ENCODE peak calls at places on chromosome 17, in four cellular contexts. One of them, this sample, is unnamed.
A peak's percentile ranks its signal among the peaks of the same experiment; 100 is the strongest.

GRCh38 chr17:322006-322780 is 30.4 kb downstream of the RPH3AL start:
- DNase-seq in A549: no peak
- DNase-seq in HepG2: no peak
- DNase-seq in GM12878: no peak
- DNase-seq in this sample: no peak

GRCh38 chr17:42051013-42051400 is 606 bp upstream of the C17orf113 start:
- DNase-seq in A549: no peak
- DNase-seq in HepG2: no peak
- DNase-seq in GM12878: no peak
- DNase-seq in this sample: no peak

GRCh38 chr17:21041753-21042433 is 918 bp downstream of the USP22 start:
- DNase-seq in A549: peak; percentile 87
- DNase-seq in HepG2: peak; percentile 71
- DNase-seq in GM12878: no peak
- DNase-seq in this sample: peak; percentile 89

GRCh38 chr17:6548578-6549330 is 7.6 kb downstream of the PITPNM3 start:
- DNase-seq in A549: no peak
- DNase-seq in HepG2: peak; percentile 53
- DNase-seq in GM12878: peak; percentile 28
- DNase-seq in this sample: no peak

GRCh38 chr17:68461122-68461539 is 3.8 kb upstream of the WIPI1 start:
- DNase-seq in A549: no peak
- DNase-seq in HepG2: no peak
- DNase-seq in GM12878: no peak
- DNase-seq in this sample: no peak

GRCh38 chr17:66712453-66712852 is 122.5 kb upstream of the CACNG5 start:
- DNase-seq in A549: peak; percentile 58
- DNase-seq in HepG2: no peak
- DNase-seq in GM12878: no peak
- DNase-seq in this sample: no peak

GRCh38 chr17:67194134-67194533 is 50.9 kb downstream of the HELZ start:
- DNase-seq in A549: peak; percentile 70
- DNase-seq in HepG2: peak; percentile 50
- DNase-seq in GM12878: no peak
- DNase-seq in this sample: peak; percentile 9

GRCh38 chr17:77423589-77424451 is 283.1 kb downstream of the SEC14L1 start:
- DNase-seq in A549: peak; percentile 68
- DNase-seq in HepG2: no peak
- DNase-seq in GM12878: no peak
- DNase-seq in this sample: no peak

GRCh38 chr17:49104511-49105074 is 28.0 kb upstream of the B4GALNT2 start:
- DNase-seq in A549: no peak
- DNase-seq in HepG2: no peak
- DNase-seq in GM12878: no peak
- DNase-seq in this sample: no peak

GRCh38 chr17:19958023-19958422 is 19.6 kb downstream of the AKAP10 start:
- DNase-seq in A549: peak; percentile 89
- DNase-seq in HepG2: peak; percentile 31
- DNase-seq in GM12878: no peak
- DNase-seq in this sample: peak; percentile 64

GRCh38 chr17:50615818-50616217 is 18.9 kb upstream of the ABCC3 start:
- DNase-seq in A549: no peak
- DNase-seq in HepG2: no peak
- DNase-seq in GM12878: no peak
- DNase-seq in this sample: no peak

GRCh38 chr17:74862108-74862901 is 2.6 kb upstream of the GRIN2C start:
- DNase-seq in A549: peak; percentile 68
- DNase-seq in HepG2: peak; percentile 59
- DNase-seq in GM12878: no peak
- DNase-seq in this sample: peak; percentile 90

GRCh38 chr17:42632949-42633444 is 23.5 kb downstream of the TUBG1 start:
- DNase-seq in A549: no peak
- DNase-seq in HepG2: no peak
- DNase-seq in GM12878: no peak
- DNase-seq in this sample: no peak

GRCh38 chr17:556431-556995 is 158.1 kb downstream of the VPS53 start:
- DNase-seq in A549: no peak
- DNase-seq in HepG2: no peak
- DNase-seq in GM12878: no peak
- DNase-seq in this sample: peak; percentile 43

GRCh38 chr17:74481621-74482020 is 15.2 kb downstream of the CD300A start:
- DNase-seq in A549: no peak
- DNase-seq in HepG2: no peak
- DNase-seq in GM12878: no peak
- DNase-seq in this sample: no peak

GRCh38 chr17:43020789-43021738 is 1.1 kb downstream of the VAT1 start:
- DNase-seq in A549: peak; percentile 70
- DNase-seq in HepG2: peak; percentile 63
- DNase-seq in GM12878: no peak
- DNase-seq in this sample: peak; percentile 75

GRCh38 chr17:50149425-50150353 is 788 bp downstream of the PPP1R9B start:
- DNase-seq in A549: peak; percentile 76
- DNase-seq in HepG2: no peak
- DNase-seq in GM12878: no peak
- DNase-seq in this sample: peak; percentile 78

GRCh38 chr17:49193513-49194296 is 16.7 kb downstream of the GNGT2 start:
- DNase-seq in A549: peak; percentile 84
- DNase-seq in HepG2: no peak
- DNase-seq in GM12878: peak; percentile 98
- DNase-seq in this sample: peak; percentile 82

GRCh38 chr17:67686246-67686645 is 31.5 kb upstream of the NOL11 start:
- DNase-seq in A549: no peak
- DNase-seq in HepG2: no peak
- DNase-seq in GM12878: no peak
- DNase-seq in this sample: no peak

GRCh38 chr17:68910256-68910705 is 44.9 kb downstream of the ABCA8 start:
- DNase-seq in A549: no peak
- DNase-seq in HepG2: no peak
- DNase-seq in GM12878: no peak
- DNase-seq in this sample: peak; percentile 5

GRCh38 chr17:53353919-53354351 is 468.8 kb upstream of the KIF2B start:
- DNase-seq in A549: no peak
- DNase-seq in HepG2: no peak
- DNase-seq in GM12878: no peak
- DNase-seq in this sample: peak; percentile 1

GRCh38 chr17:45353047-45353446 is 36.2 kb upstream of the MAP3K14 start:
- DNase-seq in A549: no peak
- DNase-seq in HepG2: no peak
- DNase-seq in GM12878: peak; percentile 79
- DNase-seq in this sample: no peak

GRCh38 chr17:9979463-9979995 is 74.5 kb upstream of the RCVRN start:
- DNase-seq in A549: peak; percentile 51
- DNase-seq in HepG2: no peak
- DNase-seq in GM12878: no peak
- DNase-seq in this sample: no peak

GRCh38 chr17:28405632-28406477 is at the start of gene SLC46A1:
- DNase-seq in A549: peak; percentile 61
- DNase-seq in HepG2: peak; percentile 28
- DNase-seq in GM12878: no peak
- DNase-seq in this sample: peak; percentile 85

GRCh38 chr17:45782889-45783592 is 1.1 kb upstream of the CRHR1 start:
- DNase-seq in A549: peak; percentile 58
- DNase-seq in HepG2: no peak
- DNase-seq in GM12878: no peak
- DNase-seq in this sample: peak; percentile 80

GRCh38 chr17:73759324-73760185 is 115.3 kb upstream of the SDK2 start:
- DNase-seq in A549: no peak
- DNase-seq in HepG2: no peak
- DNase-seq in GM12878: no peak
- DNase-seq in this sample: no peak

GRCh38 chr17:41750866-41751265 is 16.4 kb upstream of the HAP1 start:
- DNase-seq in A549: no peak
- DNase-seq in HepG2: no peak
- DNase-seq in GM12878: no peak
- DNase-seq in this sample: no peak

GRCh38 chr17:44807817-44808155 is 22.3 kb downstream of the GJC1 start:
- DNase-seq in A549: no peak
- DNase-seq in HepG2: no peak
- DNase-seq in GM12878: no peak
- DNase-seq in this sample: no peak

GRCh38 chr17:72890711-72891110 is 201.8 kb downstream of the SLC39A11 start:
- DNase-seq in A549: peak; percentile 25
- DNase-seq in HepG2: no peak
- DNase-seq in GM12878: no peak
- DNase-seq in this sample: no peak

GRCh38 chr17:13952252-13952721 is 117.0 kb upstream of the COX10 start:
- DNase-seq in A549: no peak
- DNase-seq in HepG2: peak; percentile 87
- DNase-seq in GM12878: no peak
- DNase-seq in this sample: no peak

GRCh38 chr17:59493867-59494266 is 71.5 kb upstream of the DHX40 start:
- DNase-seq in A549: peak; percentile 17
- DNase-seq in HepG2: no peak
- DNase-seq in GM12878: no peak
- DNase-seq in this sample: peak; percentile 26

GRCh38 chr17:64326420-64327054 is 63.5 kb upstream of the TEX2 start:
- DNase-seq in A549: peak; percentile 38
- DNase-seq in HepG2: peak; percentile 63
- DNase-seq in GM12878: no peak
- DNase-seq in this sample: no peak

GRCh38 chr17:10447035-10447931 is 22.1 kb downstream of the MYH4 start:
- DNase-seq in A549: peak; percentile 5
- DNase-seq in HepG2: peak; percentile 98
- DNase-seq in GM12878: no peak
- DNase-seq in this sample: no peak

GRCh38 chr17:35189291-35189690 is 4.9 kb downstream of the SLC35G3 start:
- DNase-seq in A549: no peak
- DNase-seq in HepG2: no peak
- DNase-seq in GM12878: no peak
- DNase-seq in this sample: no peak
- TF ChIP-seq JUNB in A549: no peak
- TF ChIP-seq JUNB in HepG2: no peak
- TF ChIP-seq JUNB in GM12878: no peak
- TF ChIP-seq JUNB in this sample: no peak

GRCh38 chr17:79785900-79786810 is 8.2 kb downstream of the CBX2 start:
- DNase-seq in A549: no peak
- DNase-seq in HepG2: no peak
- DNase-seq in GM12878: no peak
- DNase-seq in this sample: peak; percentile 43

GRCh38 chr17:79786930-79787643 is 9.1 kb downstream of the CBX2 start:
- DNase-seq in A549: no peak
- DNase-seq in HepG2: no peak
- DNase-seq in GM12878: no peak
- DNase-seq in this sample: no peak

GRCh38 chr17:79783891-79784290 is 5.9 kb downstream of the CBX2 start:
- DNase-seq in A549: no peak
- DNase-seq in HepG2: no peak
- DNase-seq in GM12878: no peak
- DNase-seq in this sample: no peak

GRCh38 chr17:79784353-79785016 is 6.5 kb downstream of the CBX2 start:
- DNase-seq in A549: no peak
- DNase-seq in HepG2: no peak
- DNase-seq in GM12878: no peak
- DNase-seq in this sample: no peak

DNA sequence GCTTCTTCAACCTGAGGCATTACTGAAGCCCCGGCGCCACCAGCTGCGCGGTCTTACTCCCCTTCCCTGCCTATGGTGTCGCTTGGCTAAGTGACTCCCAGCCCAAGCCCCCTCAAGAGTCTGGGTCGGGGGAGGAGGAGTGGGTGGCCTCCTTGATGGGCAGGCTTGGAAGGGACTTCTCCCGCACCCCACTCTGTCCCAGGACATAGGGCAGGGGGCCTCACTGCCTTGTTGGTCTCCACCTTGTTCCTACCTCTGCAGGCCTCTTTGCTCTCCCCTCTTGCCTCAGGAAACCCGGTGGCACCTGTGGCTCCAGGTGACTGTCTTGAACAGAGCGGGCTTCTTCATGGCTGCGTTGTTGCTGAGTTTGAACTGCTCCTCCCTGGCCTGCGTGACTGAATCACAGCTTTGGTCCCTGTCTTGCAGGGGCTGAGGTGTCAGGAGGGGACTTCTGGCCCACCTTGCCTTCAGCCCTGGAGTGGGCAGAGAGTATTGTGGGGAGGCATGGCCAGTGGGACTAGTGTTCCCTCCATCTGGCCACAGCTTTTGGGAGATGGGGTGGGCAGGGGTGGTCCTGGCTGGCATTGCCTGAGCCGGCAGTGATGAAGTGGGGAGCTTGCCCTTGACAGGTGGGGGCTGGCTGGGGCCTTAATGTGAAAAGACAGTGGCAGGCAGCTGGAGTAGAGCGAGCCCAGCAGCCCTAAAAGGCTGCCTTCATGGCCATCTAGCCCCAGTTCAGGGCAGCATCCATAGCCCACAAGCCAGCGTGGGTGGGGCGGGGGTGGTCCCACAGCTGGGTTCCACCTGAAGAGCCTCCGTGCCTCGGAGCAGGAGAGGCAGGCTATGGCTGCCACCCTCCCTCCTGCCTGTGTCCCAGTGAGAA is 7.3 kb downstream of the CBX2 start:
- DNase-seq in A549: no peak
- DNase-seq in HepG2: no peak
- DNase-seq in GM12878: no peak
- DNase-seq in this sample: no peak
- H3K4me2 ChIP-seq in A549: no peak overlapping the region
- H3K4me2 ChIP-seq in HepG2: no peak overlapping the region
- H3K4me2 ChIP-seq in GM12878: no peak overlapping the region
- H3K4me2 ChIP-seq in this sample: no peak overlapping the region

GRCh38 chr17:40112191-40112590 is 9.6 kb upstream of the MSL1 start:
- DNase-seq in A549: no peak
- DNase-seq in HepG2: no peak
- DNase-seq in GM12878: no peak
- DNase-seq in this sample: no peak

GRCh38 chr17:40112718-40113109 is 9.1 kb upstream of the MSL1 start:
- DNase-seq in A549: no peak
- DNase-seq in HepG2: no peak
- DNase-seq in GM12878: no peak
- DNase-seq in this sample: no peak

GRCh38 chr17:40115101-40115436 is 6.7 kb upstream of the MSL1 start:
- DNase-seq in A549: no peak
- DNase-seq in HepG2: no peak
- DNase-seq in GM12878: no peak
- DNase-seq in this sample: no peak

GRCh38 chr17:40113110-40113960 is 8.4 kb upstream of the MSL1 start:
- DNase-seq in A549: peak; percentile 97
- DNase-seq in HepG2: peak; percentile 98
- DNase-seq in GM12878: peak; percentile 83
- DNase-seq in this sample: peak; percentile 97

GRCh38 chr17:40113961-40114272 is 7.9 kb upstream of the MSL1 start:
- DNase-seq in A549: no peak
- DNase-seq in HepG2: no peak
- DNase-seq in GM12878: no peak
- DNase-seq in this sample: no peak
- TF ChIP-seq JUNB in A549: no peak
- TF ChIP-seq JUNB in HepG2: no peak
- TF ChIP-seq JUNB in GM12878: no peak
- TF ChIP-seq JUNB in this sample: no peak

GRCh38 chr17:61155590-61156181 is 244.0 kb upstream of the TBX2 start:
- DNase-seq in A549: peak; percentile 28
- DNase-seq in HepG2: no peak
- DNase-seq in GM12878: no peak
- DNase-seq in this sample: peak; percentile 30
- H3K4me2 ChIP-seq in A549: peak overlapping the region; percentile 79
- H3K4me2 ChIP-seq in HepG2: no peak overlapping the region
- H3K4me2 ChIP-seq in GM12878: no peak overlapping the region
- H3K4me2 ChIP-seq in this sample: peak overlapping the region; percentile 12

This sample was measured in GM23338.